ENCODE peak calls at places on chromosome 20, in seven cellular contexts. I, B, D, G, U, A and P are unnamed samples.

GRCh38 chr20:57664924-57665588 is 44.8 kb downstream of the PMEPA1 start:
- DNase-seq in I (no peak), B (no peak), D (no peak), G (no peak), U (no peak), A (no peak), P (no peak)

GRCh38 chr20:19964289-19965263 is 52.6 kb upstream of the NAA20 start:
- DNase-seq in I (no peak), B (peak), D (peak), G (peak), U (peak), A (no peak), P (peak)

GRCh38 chr20:62242196-62242595 is 3.9 kb downstream of the OSBPL2 start:
- DNase-seq in I (no peak), B (no peak), D (no peak), G (no peak), U (no peak), A (no peak), P (no peak)

GRCh38 chr20:50517817-50518154 is 7.6 kb downstream of the PTPN1 start:
- DNase-seq in I (no peak), B (peak), D (no peak), G (no peak), U (no peak), A (no peak), P (no peak)

GRCh38 chr20:10671221-10671849 is 2.5 kb downstream of the JAG1 start:
- DNase-seq in I (no peak), B (peak), D (peak), G (peak), U (peak), A (peak), P (peak)

GRCh38 chr20:51490635-51491034 is 51.9 kb downstream of the NFATC2 start:
- DNase-seq in I (no peak), B (no peak), D (no peak), G (no peak), U (no peak), A (no peak), P (no peak)

GRCh38 chr20:34715384-34715783 is 11.2 kb downstream of the TP53INP2 start:
- DNase-seq in I (no peak), B (no peak), D (peak), G (no peak), U (no peak), A (no peak), P (no peak)

GRCh38 chr20:23603321-23603720 is 2.4 kb downstream of the CST9 start:
- DNase-seq in I (no peak), B (no peak), D (no peak), G (no peak), U (no peak), A (no peak), P (no peak)

GRCh38 chr20:31757254-31757653 is 18.2 kb downstream of the TPX2 start:
- DNase-seq in I (no peak), B (no peak), D (no peak), G (no peak), U (no peak), A (no peak), P (no peak)

GRCh38 chr20:1371830-1372539 is 20.9 kb downstream of the FKBP1A start:
- DNase-seq in I (no peak), B (no peak), D (no peak), G (no peak), U (no peak), A (no peak), P (no peak)

GRCh38 chr20:51569815-51570741 is 27.6 kb upstream of the NFATC2 start:
- DNase-seq in I (no peak), B (no peak), D (peak), G (no peak), U (no peak), A (no peak), P (no peak)

GRCh38 chr20:37359331-37359730 is 13.4 kb downstream of the SRC start:
- DNase-seq in I (no peak), B (no peak), D (no peak), G (no peak), U (no peak), A (no peak), P (no peak)

GRCh38 chr20:32485126-32485769 is 99.9 kb downstream of the NOL4L start:
- DNase-seq in I (peak), B (peak), D (peak), G (peak), U (peak), A (peak), P (peak)

GRCh38 chr20:23570178-23570577 is 1.9 kb upstream of the CST9L start:
- DNase-seq in I (no peak), B (no peak), D (no peak), G (no peak), U (no peak), A (no peak), P (no peak)

GRCh38 chr20:25316506-25317190 is 68.8 kb downstream of the PYGB start:
- DNase-seq in I (no peak), B (no peak), D (no peak), G (no peak), U (no peak), A (no peak), P (no peak)

GRCh38 chr20:57795347-57795697 is 85.5 kb upstream of the PMEPA1 start:
- DNase-seq in I (no peak), B (peak), D (peak), G (no peak), U (no peak), A (no peak), P (peak)

GRCh38 chr20:63635431-63636141 is 8.7 kb upstream of the GMEB2 start:
- DNase-seq in I (peak), B (no peak), D (no peak), G (no peak), U (no peak), A (no peak), P (no peak)

GRCh38 chr20:9740486-9740885 is 98.4 kb downstream of the PAK5 start:
- DNase-seq in I (no peak), B (no peak), D (no peak), G (no peak), U (no peak), A (no peak), P (no peak)

GRCh38 chr20:51412333-51412761 is 130.2 kb downstream of the NFATC2 start:
- DNase-seq in I (no peak), B (peak), D (peak), G (peak), U (peak), A (no peak), P (peak)

GRCh38 chr20:63980806-63981728 is at the start of gene PRPF6:
- DNase-seq in I (peak), B (peak), D (peak), G (peak), U (peak), A (peak), P (peak)

GRCh38 chr20:10641467-10641866 is 32.3 kb downstream of the JAG1 start:
- DNase-seq in I (no peak), B (no peak), D (no peak), G (no peak), U (no peak), A (no peak), P (no peak)

GRCh38 chr20:51424270-51425041 is 118.1 kb downstream of the NFATC2 start:
- DNase-seq in I (no peak), B (no peak), D (no peak), G (no peak), U (no peak), A (no peak), P (no peak)

GRCh38 chr20:63080411-63080810 is 73.6 kb upstream of the BHLHE23 start:
- DNase-seq in I (no peak), B (no peak), D (no peak), G (no peak), U (no peak), A (no peak), P (no peak)

GRCh38 chr20:59033093-59033492 is 958 bp upstream of the ATP5F1E start:
- DNase-seq in I (no peak), B (no peak), D (no peak), G (no peak), U (no peak), A (no peak), P (no peak)
- H3K4me3 ChIP-seq in I (no peak), B (peak), D (no peak), G (peak), U (no peak), A (peak), P (peak)

GRCh38 chr20:6122111-6122872 is 538 bp downstream of the FERMT1 start:
- DNase-seq in I (no peak), B (peak), D (peak), G (peak), U (no peak), A (peak), P (peak)
- H3K4me3 ChIP-seq in I (no peak), B (peak), D (peak), G (peak), U (peak), A (peak), P (peak)

GRCh38 chr20:44827401-44827800 is 17.1 kb upstream of the RIMS4 start:
- DNase-seq in I (no peak), B (no peak), D (no peak), G (no peak), U (no peak), A (no peak), P (no peak)
- H3K4me3 ChIP-seq in I (no peak), B (no peak), D (no peak), G (no peak), U (no peak), A (no peak), P (no peak)

DNA sequence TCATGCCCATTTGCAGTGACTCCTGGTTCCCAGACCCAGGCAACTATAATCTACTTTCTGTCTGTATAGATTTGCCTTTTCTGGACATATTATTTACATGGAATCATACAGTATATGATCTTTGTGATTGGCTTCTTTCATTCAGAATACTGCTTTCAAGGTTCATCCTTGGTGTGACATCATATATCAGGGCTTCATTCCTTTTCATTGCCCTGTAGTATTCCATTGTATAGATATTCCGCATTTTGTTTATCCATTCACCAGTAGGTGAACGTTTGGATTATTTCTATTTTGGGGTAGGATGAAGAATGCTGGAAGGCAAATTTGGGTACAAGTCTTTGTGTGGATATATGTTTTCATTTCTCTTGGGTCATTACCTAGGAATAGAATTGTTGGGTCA is 36.1 kb downstream of the PPP1R16B start:
- DNase-seq in I (no peak), B (no peak), D (no peak), G (no peak), U (no peak), A (no peak), P (no peak)
- H3K4me3 ChIP-seq in I (peak), B (no peak), D (no peak), G (no peak), U (no peak), A (peak), P (no peak)

GRCh38 chr20:60650087-60650486 is 602.0 kb upstream of the CDH4 start:
- DNase-seq in I (no peak), B (no peak), D (no peak), G (no peak), U (no peak), A (no peak), P (no peak)

GRCh38 chr20:60653111-60653845 is 598.8 kb upstream of the CDH4 start:
- DNase-seq in I (no peak), B (no peak), D (no peak), G (no peak), U (no peak), A (no peak), P (no peak)

GRCh38 chr20:60652615-60653014 is 599.4 kb upstream of the CDH4 start:
- DNase-seq in I (no peak), B (no peak), D (no peak), G (no peak), U (no peak), A (peak), P (no peak)

GRCh38 chr20:60649541-60649940 is 602.5 kb upstream of the CDH4 start:
- DNase-seq in I (no peak), B (no peak), D (no peak), G (no peak), U (no peak), A (no peak), P (no peak)

DNA sequence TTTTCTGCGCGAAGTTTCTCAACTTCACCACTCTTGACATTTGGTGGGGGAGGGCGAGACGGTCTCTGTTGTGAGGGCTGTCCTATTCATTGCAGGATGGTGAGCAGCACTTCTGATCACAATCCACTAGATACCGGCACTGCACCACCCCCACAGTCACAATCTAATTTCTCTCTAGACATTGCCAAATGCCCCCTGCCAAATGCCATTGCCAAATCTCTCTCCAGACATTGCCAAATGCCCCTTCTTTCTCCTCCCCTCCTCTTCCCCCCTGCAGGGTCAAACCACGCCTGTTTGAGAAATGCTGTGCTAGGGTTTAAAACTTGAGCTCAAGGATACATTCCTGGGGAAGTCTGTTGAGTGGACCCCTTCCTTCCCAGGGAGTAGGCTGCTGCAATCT is 603.5 kb upstream of the CDH4 start:
- DNase-seq in I (no peak), B (no peak), D (no peak), G (no peak), U (no peak), A (no peak), P (no peak)
- H3K4me3 ChIP-seq in I (no peak), B (no peak), D (no peak), G (no peak), U (no peak), A (no peak), P (no peak)

DNA sequence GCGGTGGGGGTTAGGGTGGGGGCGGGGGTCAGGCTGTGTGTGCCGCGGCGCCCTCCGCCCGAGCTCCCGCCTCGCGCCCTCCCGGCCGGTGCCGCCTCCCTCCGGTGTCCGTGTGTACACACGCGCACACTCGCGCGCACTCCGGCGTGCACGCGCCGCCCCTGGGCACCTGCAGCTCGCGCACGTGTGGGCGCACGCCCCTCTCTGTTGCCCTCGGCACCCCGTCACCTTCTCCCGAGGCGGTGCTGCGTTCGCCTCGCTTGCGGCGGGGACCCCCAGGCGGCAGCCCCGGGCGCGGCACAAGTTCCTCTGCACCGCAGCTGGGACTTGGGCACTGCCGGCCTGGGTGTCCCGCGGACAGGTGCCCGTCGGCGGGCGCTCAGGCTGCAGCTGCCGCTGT is 525 bp downstream of the MACROD2 start:
- DNase-seq in I (no peak), B (no peak), D (no peak), G (no peak), U (no peak), A (no peak), P (peak)
- H3K4me3 ChIP-seq in I (no peak), B (peak), D (peak), G (peak), U (peak), A (no peak), P (peak)

DNA sequence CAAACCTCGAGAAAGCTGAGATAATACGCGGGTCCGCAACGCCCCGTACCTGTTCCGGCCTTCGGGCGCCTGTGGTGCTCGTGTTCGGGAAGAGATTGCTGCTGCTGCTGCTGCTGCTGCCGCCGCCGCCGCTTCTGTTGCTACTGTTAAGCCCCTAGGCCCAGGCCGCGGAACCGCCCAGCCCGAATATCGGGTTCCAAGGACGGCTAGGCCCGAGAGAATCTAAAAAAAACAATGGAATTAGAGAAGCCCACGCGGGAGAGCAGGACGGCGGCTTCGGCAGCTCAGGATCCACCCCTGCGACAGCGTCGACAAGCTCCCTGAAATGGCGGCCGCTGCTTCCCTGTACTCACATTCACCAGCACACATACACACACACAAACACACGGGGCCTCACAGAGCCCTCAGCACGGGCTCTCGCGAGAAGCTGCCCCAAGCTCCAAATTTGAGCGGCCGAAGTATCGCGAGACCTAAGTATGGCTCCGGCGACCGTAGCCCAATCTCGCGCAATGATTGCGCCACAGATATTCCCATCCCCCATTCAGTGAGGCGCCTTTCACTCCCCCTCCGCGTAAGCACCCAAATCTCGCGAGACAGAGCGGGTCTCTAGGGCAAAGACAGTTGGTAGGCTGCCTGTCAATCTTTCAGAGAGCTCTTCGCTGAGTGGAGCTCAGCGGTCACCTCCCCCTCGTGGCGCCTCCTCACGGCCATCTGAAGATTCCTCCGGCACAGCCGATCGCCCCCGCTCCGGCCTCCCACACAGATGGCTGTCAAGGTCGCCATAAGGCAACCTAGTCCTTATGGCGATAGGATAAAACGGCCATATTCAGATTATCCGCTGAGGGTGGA is at the start of gene RBM39:
- DNase-seq in I (peak), B (peak), D (peak), G (peak), U (peak), A (peak), P (peak)
- H3K4me3 ChIP-seq in I (peak), B (peak), D (peak), G (peak), U (peak), A (peak), P (peak)

DNA sequence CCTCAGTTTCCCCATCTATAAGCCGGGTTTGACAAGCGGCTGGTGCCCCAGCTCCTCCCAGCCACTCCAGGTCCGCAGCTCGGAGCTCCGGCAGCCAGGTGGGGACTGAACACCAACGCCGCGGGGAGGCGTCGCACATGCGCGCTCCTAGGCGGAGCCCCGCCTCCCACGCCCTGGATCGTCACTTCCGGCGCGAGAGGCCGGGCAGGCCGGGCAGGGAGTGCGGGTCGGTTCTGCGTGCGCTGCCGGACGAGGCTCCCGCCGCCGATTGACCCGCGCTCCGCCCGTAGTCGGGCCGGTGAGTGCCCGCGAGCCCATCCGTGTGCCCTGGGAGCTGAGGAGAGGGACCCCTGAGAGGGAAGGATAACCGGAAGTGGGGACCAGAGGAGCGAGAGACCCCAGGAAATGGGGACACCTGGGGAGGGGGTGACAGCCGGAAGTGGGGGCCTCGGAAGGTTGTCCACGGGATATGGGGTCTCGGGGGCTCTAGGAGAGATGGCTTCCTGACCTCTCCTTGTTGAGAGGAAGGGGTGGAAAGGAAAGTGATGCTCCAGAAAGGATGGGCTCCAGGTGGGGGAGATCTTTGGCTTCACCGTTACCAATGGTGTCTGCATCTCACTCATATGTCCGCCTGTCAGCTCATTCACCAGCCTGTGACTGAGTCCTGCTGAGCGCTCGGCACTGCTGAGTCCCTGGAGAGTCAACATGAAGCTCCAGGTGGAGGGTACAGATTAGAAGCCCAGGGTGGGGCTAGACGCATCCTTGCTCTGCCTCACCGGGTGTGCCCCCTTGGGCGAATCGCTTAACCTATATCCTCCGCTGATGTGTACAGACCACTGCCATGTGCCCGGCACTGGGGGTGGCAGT is at the start of gene TTPAL:
- DNase-seq in I (peak), B (peak), D (peak), G (peak), U (no peak), A (peak), P (peak)
- H3K4me3 ChIP-seq in I (peak), B (peak), D (peak), G (peak), U (peak), A (peak), P (peak)

DNA sequence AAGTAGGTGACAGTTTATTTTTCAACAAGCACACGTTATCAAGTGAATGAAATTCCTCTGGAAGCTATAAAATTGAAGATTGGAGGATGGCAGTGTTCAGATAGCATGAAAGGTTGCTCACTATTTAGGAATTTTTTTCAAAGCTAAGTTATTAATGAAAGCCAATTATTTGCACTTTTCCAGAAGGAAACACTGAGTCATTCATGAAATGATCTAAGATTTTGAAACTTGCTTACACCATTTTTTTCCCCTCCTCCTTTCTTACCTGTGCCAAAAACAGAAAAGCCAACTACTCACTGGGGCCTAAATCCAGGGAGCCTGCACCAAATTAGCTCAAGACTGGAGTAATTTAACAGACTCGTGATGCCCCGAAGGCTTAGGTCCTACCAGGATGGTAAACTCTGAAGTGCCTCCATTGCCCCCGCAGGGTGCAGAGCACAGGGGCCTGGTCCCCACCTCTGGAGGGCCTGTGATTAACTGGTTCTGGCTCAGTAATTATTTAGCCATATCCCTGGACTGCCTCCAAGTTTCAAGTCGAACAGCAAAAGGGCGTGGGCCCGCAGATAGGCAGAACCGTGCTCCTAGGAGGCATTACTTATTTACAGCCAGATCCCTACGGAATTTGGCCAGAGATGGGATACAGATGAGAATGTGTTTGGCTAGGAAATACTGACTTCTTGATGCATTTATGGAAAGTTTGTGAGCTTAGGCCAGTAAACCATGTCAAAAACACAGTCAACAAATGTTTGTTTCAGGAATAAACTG is 28.0 kb upstream of the ZNF217 start:
- DNase-seq in I (no peak), B (peak), D (peak), G (peak), U (no peak), A (peak), P (peak)
- H3K4me3 ChIP-seq in I (no peak), B (no peak), D (no peak), G (peak), U (no peak), A (no peak), P (no peak)

GRCh38 chr20:59044295-59044694 is 1.7 kb upstream of the PRELID3B start:
- DNase-seq in I (no peak), B (no peak), D (no peak), G (no peak), U (no peak), A (no peak), P (no peak)
- H3K4me3 ChIP-seq in I (no peak), B (no peak), D (no peak), G (no peak), U (no peak), A (no peak), P (no peak)